ENCODE peak calls at places on chromosomes 11 and 22, in six cellular contexts. D is GDM1; M is left colon; V is NCI-H69; H is stimulated activated CD4-positive, alpha-beta T cell treated with anti-CD3 and anti-CD28 coated beads, TNF-alpha, amount 100 ng/mL, for 4 hours; N is astrocyte of the hippocampus. A is an unnamed sample.

GRCh38 chr11:35165416-35166368 is 26.7 kb downstream of the CD44 start:
- DNase-seq in D (peak; percentile 71), M (peak; percentile 46), V (no peak), H (peak; percentile 51), N (peak; percentile 79), A (peak; percentile 73)

GRCh38 chr11:7639643-7640025 is 33.7 kb downstream of the CYB5R2 start:
- DNase-seq in D (no peak), M (peak; percentile 89), V (peak; percentile 82), H (no peak), N (no peak), A (peak; percentile 83)

GRCh38 chr11:114166897-114167323 is 107.4 kb downstream of the ZBTB16 start:
- DNase-seq in D (no peak), M (no peak), V (peak; percentile 94), H (no peak), N (peak; percentile 93), A (no peak)

GRCh38 chr11:14638561-14638960 is 5.0 kb upstream of the PDE3B start:
- DNase-seq in D (peak; percentile 80), M (no peak), V (no peak), H (no peak), N (peak; percentile 83), A (peak; percentile 16)

GRCh38 chr11:68204402-68204801 is 8.7 kb downstream of the KMT5B start:
- DNase-seq in D (no peak), M (no peak), V (no peak), H (no peak), N (no peak), A (no peak)

GRCh38 chr22:30262917-30263741 is 3.5 kb downstream of the OSM start:
- DNase-seq in D (peak; percentile 59), M (peak; percentile 85), V (peak; percentile 72), H (peak; percentile 63), N (peak; percentile 87), A (peak; percentile 81)

GRCh38 chr22:25039255-25039654 is 86.7 kb downstream of the KIAA1671 start:
- DNase-seq in D (no peak), M (no peak), V (no peak), H (no peak), N (no peak), A (no peak)

GRCh38 chr11:48099916-48100446 is 116.6 kb upstream of the OR4B1 start:
- DNase-seq in D (no peak), M (no peak), V (no peak), H (no peak), N (no peak), A (no peak)

GRCh38 chr22:30609260-30610185 is 2.5 kb downstream of the TCN2 start:
- DNase-seq in D (peak; percentile 63), M (peak; percentile 66), V (no peak), H (no peak), N (peak; percentile 74), A (peak; percentile 82)

GRCh38 chr11:85974126-85974525 is 94.8 kb downstream of the PICALM start:
- DNase-seq in D (no peak), M (no peak), V (no peak), H (no peak), N (no peak), A (no peak)

GRCh38 chr11:21511835-21512440 is 680.9 kb upstream of the ANO5 start:
- DNase-seq in D (peak; percentile 20), M (peak; percentile 64), V (peak; percentile 96), H (no peak), N (peak; percentile 85), A (peak; percentile 28)

GRCh38 chr11:65489061-65489705 is 9.7 kb upstream of the MALAT1 start:
- DNase-seq in D (no peak), M (peak; percentile 56), V (no peak), H (no peak), N (peak; percentile 95), A (peak; percentile 60)

GRCh38 chr11:118921121-118921928 is 4.4 kb downstream of the BCL9L start:
- DNase-seq in D (no peak), M (no peak), V (peak; percentile 33), H (no peak), N (peak; percentile 70), A (peak; percentile 61)

GRCh38 chr22:43154887-43155536 is 3.7 kb downstream of the TSPO start:
- DNase-seq in D (no peak), M (no peak), V (no peak), H (no peak), N (no peak), A (no peak)

GRCh38 chr11:27292642-27293020 is 70.4 kb downstream of the CCDC34 start:
- DNase-seq in D (no peak), M (no peak), V (no peak), H (no peak), N (no peak), A (no peak)

GRCh38 chr11:46178542-46178941 is 57.3 kb upstream of the PHF21A start:
- DNase-seq in D (no peak), M (no peak), V (no peak), H (no peak), N (no peak), A (no peak)

GRCh38 chr22:32764330-32765116 is 37.0 kb upstream of the TIMP3 start:
- DNase-seq in D (no peak), M (no peak), V (no peak), H (no peak), N (peak; percentile 28), A (peak; percentile 22)

GRCh38 chr11:99548264-99548663 is 527.5 kb downstream of the CNTN5 start:
- DNase-seq in D (no peak), M (no peak), V (no peak), H (no peak), N (no peak), A (no peak)

GRCh38 chr11:61507962-61508824 is at the start of gene LRRC10B:
- DNase-seq in D (no peak), M (peak; percentile 88), V (peak; percentile 97), H (peak; percentile 21), N (peak; percentile 51), A (peak; percentile 85)

GRCh38 chr22:18148508-18148965 is 1.4 kb upstream of the USP18 start:
- DNase-seq in D (no peak), M (no peak), V (no peak), H (no peak), N (no peak), A (no peak)

GRCh38 chr22:47152938-47153337 is 390.5 kb downstream of the TBC1D22A start:
- DNase-seq in D (no peak), M (no peak), V (no peak), H (no peak), N (peak; percentile 19), A (no peak)

GRCh38 chr11:47524200-47524874 is 28.6 kb downstream of the CELF1 start:
- DNase-seq in D (no peak), M (no peak), V (peak; percentile 91), H (no peak), N (peak; percentile 53), A (no peak)

GRCh38 chr11:723120-723883 is 17.3 kb downstream of the EPS8L2 start:
- DNase-seq in D (peak; percentile 35), M (peak; percentile 67), V (peak; percentile 69), H (no peak), N (peak; percentile 70), A (peak; percentile 57)

GRCh38 chr11:4606231-4607015 is 1.6 kb downstream of the TRIM68 start:
- DNase-seq in D (no peak), M (peak; percentile 12), V (peak; percentile 60), H (no peak), N (peak; percentile 17), A (peak; percentile 22)

GRCh38 chr22:49369726-49370717 is 457.7 kb downstream of the BRD1 start:
- DNase-seq in D (no peak), M (no peak), V (no peak), H (no peak), N (no peak), A (no peak)

GRCh38 chr11:72758690-72759389 is 6.6 kb upstream of the ARAP1 start:
- DNase-seq in D (no peak), M (no peak), V (peak; percentile 78), H (no peak), N (peak; percentile 95), A (no peak)

GRCh38 chr22:49956914-49957825 is 3.4 kb upstream of the PIM3 start:
- DNase-seq in D (no peak), M (no peak), V (no peak), H (no peak), N (no peak), A (no peak)

GRCh38 chr11:95067828-95068244 is 1.1 kb downstream of the SRSF8 start:
- DNase-seq in D (no peak), M (no peak), V (no peak), H (no peak), N (no peak), A (no peak)

A was measured in transverse colon.